ENCODE peak calls at places on chromosomes 4 and X, in seven cellular contexts. U is NCI-H1930, B is kidney epithelial cell, P is amniotic epithelial cell, Q is choroid plexus epithelial cell, I is neuronal stem cell, W is RWPE1. Y is an unnamed sample.
A peak's percentile ranks its signal among the peaks of the same experiment; 100 is the strongest.

GRCh38 chrX:121642415-121642814 is 595.0 kb downstream of the GLUD2 start:
- DNase-seq in U (no peak), P (peak; percentile 69), W (peak; percentile 4), Q (peak; percentile 56), B (peak; percentile 26), I (no peak), Y (no peak)

GRCh38 chr4:5027366-5027765 is 8.1 kb upstream of the CYTL1 start:
- DNase-seq in U (no peak), P (no peak), W (no peak), Q (no peak), B (no peak), I (no peak), Y (no peak)

GRCh38 chr4:152328595-152328994 is 207.3 kb downstream of the FBXW7 start:
- DNase-seq in U (no peak), I (no peak), B (no peak), Q (no peak), W (peak; percentile 42), P (no peak), Y (no peak)

GRCh38 chr4:157223446-157223845 is 2.9 kb downstream of the GRIA2 start:
- DNase-seq in Q (no peak), I (no peak), B (no peak), U (no peak), P (no peak), W (no peak), Y (no peak)

GRCh38 chrX:25976683-25977310 is 161.3 kb upstream of the MAGEB18 start:
- DNase-seq in Q (no peak), I (no peak), U (no peak), W (no peak), B (no peak), P (no peak), Y (no peak)

GRCh38 chrX:117973175-117974075 is 143.2 kb downstream of the KLHL13 start:
- DNase-seq in W (no peak), U (peak; percentile 78), Q (no peak), B (no peak), I (no peak), P (no peak), Y (no peak)

GRCh38 chr4:153555730-153556440 is 89.7 kb downstream of the TMEM131L start:
- DNase-seq in Q (peak; percentile 96), U (no peak), W (no peak), P (peak; percentile 66), B (peak; percentile 10), I (no peak), Y (peak; percentile 90)

GRCh38 chrX:104668550-104668949 is 102.6 kb downstream of the IL1RAPL2 start:
- DNase-seq in U (no peak), P (peak; percentile 5), I (no peak), W (no peak), B (no peak), Q (peak; percentile 37), Y (no peak)

GRCh38 chrX:107935664-107936433 is 46.3 kb downstream of the TEX13B start:
- DNase-seq in P (peak; percentile 7), Q (peak; percentile 10), W (peak; percentile 73), I (no peak), U (no peak), B (no peak), Y (no peak)

GRCh38 chrX:13652256-13653021 is 502 bp upstream of the TCEANC start:
- DNase-seq in U (no peak), B (peak; percentile 63), W (peak; percentile 47), Q (peak; percentile 95), I (no peak), P (peak; percentile 96), Y (peak; percentile 76)

GRCh38 chrX:131746491-131746968 is 202.7 kb downstream of the OR13H1 start:
- DNase-seq in U (peak; percentile 52), I (no peak), P (no peak), B (no peak), Q (no peak), W (no peak), Y (no peak)

GRCh38 chr4:161702287-161702686 is 461.5 kb downstream of the FSTL5 start:
- DNase-seq in U (no peak), W (no peak), Q (no peak), P (no peak), I (no peak), B (no peak), Y (no peak)

GRCh38 chr4:37803348-37803973 is 23.0 kb upstream of the PGM2 start:
- DNase-seq in W (peak; percentile 36), B (no peak), U (no peak), Q (peak; percentile 83), P (peak; percentile 67), I (no peak), Y (peak; percentile 74)

GRCh38 chr4:87031946-87032345 is 97.1 kb downstream of the AFF1 start:
- DNase-seq in W (no peak), I (no peak), U (no peak), B (no peak), Q (no peak), P (no peak), Y (peak; percentile 71)

GRCh38 chr4:132063829-132064228 is 1085.3 kb upstream of the PCDH10 start:
- DNase-seq in U (no peak), P (peak; percentile 52), Q (peak; percentile 63), I (no peak), W (no peak), B (no peak), Y (peak; percentile 95)

Y was measured in endothelial cell of umbilical vein.